ENCODE peak calls at places on chromosome 3, in seven cellular contexts. D is lower leg skin, F is astrocyte, R is GM12865, O is nephron progenitor cell, M is bronchial epithelial cell, Z is GM20000. T is an unnamed sample.

GRCh38 chr3:53570709-53571108 is 76.3 kb downstream of the CACNA1D start:
- DNase-seq in Z (no peak), F (peak), R (no peak), M (peak), O (no peak), D (no peak), T (no peak)

GRCh38 chr3:185724761-185725160 is 100.1 kb downstream of the IGF2BP2 start:
- DNase-seq in O (no peak), D (no peak), M (no peak), R (no peak), F (peak), Z (no peak), T (no peak)

GRCh38 chr3:33047842-33048834 is 48.8 kb downstream of the GLB1 start:
- DNase-seq in R (peak), O (no peak), D (no peak), M (peak), F (no peak), Z (no peak), T (no peak)

GRCh38 chr3:122564155-122564912 is at the start of the genes DTX3L and PARP9:
- DNase-seq in M (peak), F (peak), O (peak), Z (peak), R (peak), D (peak), T (peak)

GRCh38 chr3:86960551-86960950 is 30.4 kb downstream of the VGLL3 start:
- DNase-seq in R (no peak), Z (no peak), D (no peak), O (no peak), M (no peak), F (no peak), T (no peak)

GRCh38 chr3:184525337-184526157 is 36.0 kb upstream of the EPHB3 start:
- DNase-seq in M (peak), R (no peak), F (no peak), Z (peak), D (no peak), O (peak), T (no peak)

GRCh38 chr3:135792174-135792573 is 173.4 kb upstream of the PPP2R3A start:
- DNase-seq in F (no peak), O (peak), M (no peak), R (no peak), Z (no peak), D (no peak), T (no peak)

GRCh38 chr3:27728195-27729087 is 6.3 kb upstream of the EOMES start:
- DNase-seq in Z (peak), R (no peak), M (no peak), D (no peak), O (peak), F (no peak), T (peak)

GRCh38 chr3:81279481-81280273 is 481.8 kb downstream of the GBE1 start:
- DNase-seq in Z (no peak), F (peak), O (no peak), R (no peak), M (no peak), D (no peak), T (no peak)

GRCh38 chr3:176514297-176514696 is 683.0 kb downstream of the TBL1XR1 start:
- DNase-seq in R (peak), Z (no peak), M (peak), D (no peak), F (peak), O (peak), T (no peak)
- TF ChIP-seq CTCF in R (peak), Z (no peak), M (peak), D (no peak), F (peak), O (peak), T (peak)

DNA sequence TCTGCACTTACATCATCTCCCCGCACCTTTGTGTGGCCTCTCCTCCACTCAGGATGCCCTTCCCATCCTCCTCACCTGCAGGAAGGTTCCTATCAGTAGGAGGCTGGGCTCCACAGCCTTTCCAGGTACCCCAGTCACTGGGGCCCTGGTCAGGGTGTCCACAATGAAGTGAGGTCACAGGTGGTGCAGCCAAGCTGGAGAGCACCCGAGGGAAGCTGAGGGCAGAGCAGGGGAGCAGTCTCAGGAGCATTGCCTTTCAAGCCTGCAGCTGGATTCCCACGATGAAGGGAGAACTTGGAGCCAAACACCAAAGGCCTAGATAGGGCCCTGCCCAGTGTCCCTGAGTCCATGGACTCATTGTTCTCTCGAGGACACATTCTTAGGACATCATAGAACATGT is 23.6 kb downstream of the MGLL start:
- DNase-seq in Z (no peak), F (no peak), R (no peak), M (no peak), O (no peak), D (no peak), T (no peak)
- TF ChIP-seq CTCF in Z (no peak), F (no peak), R (no peak), M (no peak), O (no peak), D (no peak), T (no peak)

GRCh38 chr3:124882749-124883148 is 4.4 kb downstream of the ITGB5 start:
- DNase-seq in R (no peak), Z (no peak), O (no peak), M (no peak), D (no peak), F (no peak), T (no peak)

GRCh38 chr3:124881976-124882697 is 5.0 kb downstream of the ITGB5 start:
- DNase-seq in O (no peak), M (no peak), D (no peak), F (peak), Z (no peak), R (no peak), T (no peak)

GRCh38 chr3:124883766-124884473 is 3.2 kb downstream of the ITGB5 start:
- DNase-seq in Z (no peak), M (peak), F (peak), R (no peak), O (peak), D (no peak), T (no peak)

GRCh38 chr3:124885466-124886167 is 1.5 kb downstream of the ITGB5 start:
- DNase-seq in M (peak), F (no peak), O (peak), D (no peak), R (no peak), Z (no peak), T (no peak)

GRCh38 chr3:124883191-124883747 is 3.9 kb downstream of the ITGB5 start:
- DNase-seq in R (no peak), M (no peak), O (no peak), F (no peak), Z (no peak), D (no peak), T (no peak)
- TF ChIP-seq CTCF in R (no peak), M (no peak), O (no peak), F (no peak), Z (no peak), D (no peak), T (no peak)

GRCh38 chr3:177466076-177466475 is 268.8 kb upstream of the TBL1XR1 start:
- DNase-seq in R (peak), Z (no peak), O (no peak), F (peak), D (no peak), M (no peak), T (no peak)
- TF ChIP-seq CTCF in R (no peak), Z (no peak), O (no peak), F (no peak), D (no peak), M (no peak), T (no peak)

GRCh38 chr3:9808345-9809037 is 1.6 kb upstream of the TTLL3 start:
- DNase-seq in F (no peak), D (no peak), M (peak), R (peak), O (peak), Z (peak), T (no peak)

GRCh38 chr3:9810846-9811245 is 784 bp downstream of the TTLL3 start:
- DNase-seq in R (no peak), F (no peak), Z (no peak), O (no peak), D (no peak), M (no peak), T (no peak)

GRCh38 chr3:9810357-9810726 is 280 bp downstream of the TTLL3 start:
- DNase-seq in D (no peak), Z (no peak), F (no peak), O (peak), R (no peak), M (no peak), T (no peak)

GRCh38 chr3:9809239-9809614 is 835 bp upstream of the TTLL3 start:
- DNase-seq in R (peak), D (no peak), O (no peak), Z (peak), M (peak), F (no peak), T (no peak)

DNA sequence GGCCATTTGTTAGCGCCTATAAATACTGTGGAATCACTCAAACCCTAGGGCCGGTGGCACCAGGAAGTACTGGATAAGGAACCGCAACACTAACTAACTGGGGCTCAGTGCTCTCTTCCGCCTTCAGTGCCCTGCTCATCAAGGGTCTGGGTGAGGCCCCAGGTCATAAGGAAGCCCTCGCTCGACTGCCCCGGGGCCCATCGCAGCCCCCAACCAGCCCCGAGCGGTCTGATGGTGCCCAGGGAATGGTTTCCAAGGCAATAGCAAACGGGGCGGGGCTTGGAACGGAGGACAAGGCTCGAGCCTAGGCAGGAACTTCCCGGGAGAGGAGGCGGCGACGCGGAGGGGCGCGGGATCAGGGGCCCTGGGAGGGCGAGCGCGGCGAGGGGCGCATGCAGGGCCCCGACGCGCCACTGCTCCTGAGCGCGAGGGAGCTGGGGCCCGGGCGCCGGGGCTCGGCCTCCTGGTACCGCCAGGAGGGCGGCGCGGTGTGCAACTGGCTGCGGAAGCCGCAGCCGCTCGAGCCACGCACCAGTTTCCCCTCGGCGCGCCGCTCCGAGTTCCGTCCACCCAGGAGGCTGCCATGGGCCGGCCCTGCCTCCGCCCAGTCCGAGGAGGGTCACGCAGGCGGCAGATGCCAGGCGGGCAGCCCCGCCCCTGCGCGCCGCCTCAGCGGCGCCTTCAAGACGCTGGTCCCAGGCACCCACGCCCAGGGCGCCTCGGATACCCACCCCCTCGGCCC is at the start of gene TTLL3:
- DNase-seq in F (peak), Z (peak), D (peak), M (peak), R (peak), O (peak), T (peak)
- TF ChIP-seq CTCF in F (no peak), Z (no peak), D (no peak), M (no peak), R (no peak), O (no peak), T (no peak)

T was measured in mesothelial cell of epicardium.